ENCODE peak calls at places on chromosomes 6 and 20, in six cellular contexts. One of them, this sample, is unnamed.

GRCh38 chr6:126204598-126204997 is 135.3 kb upstream of the CENPW start:
- DNase-seq in heart left ventricle: no peak
- DNase-seq in transverse colon: no peak
- DNase-seq in esophagus muscularis mucosa: no peak
- DNase-seq in uterus: no peak
- DNase-seq in suprapubic skin: no peak
- DNase-seq in this sample: no peak

GRCh38 chr6:19851273-19852089 is 14.3 kb downstream of the ID4 start:
- DNase-seq in esophagus muscularis mucosa: no peak
- DNase-seq in transverse colon: peak; percentile 14
- DNase-seq in heart left ventricle: no peak
- DNase-seq in suprapubic skin: no peak
- DNase-seq in uterus: peak; percentile 28
- DNase-seq in this sample: peak; percentile 52

GRCh38 chr6:144578385-144579350 is 293.5 kb downstream of the UTRN start:
- DNase-seq in uterus: no peak
- DNase-seq in suprapubic skin: no peak
- DNase-seq in transverse colon: no peak
- DNase-seq in esophagus muscularis mucosa: no peak
- DNase-seq in heart left ventricle: no peak
- DNase-seq in this sample: no peak

GRCh38 chr6:154653853-154654252 is 79.4 kb upstream of the SCAF8 start:
- DNase-seq in suprapubic skin: no peak
- DNase-seq in transverse colon: no peak
- DNase-seq in heart left ventricle: peak; percentile 35
- DNase-seq in esophagus muscularis mucosa: no peak
- DNase-seq in uterus: peak; percentile 21
- DNase-seq in this sample: no peak

GRCh38 chr6:17300637-17301036 is 19.5 kb downstream of the RBM24 start:
- DNase-seq in uterus: no peak
- DNase-seq in heart left ventricle: no peak
- DNase-seq in transverse colon: no peak
- DNase-seq in esophagus muscularis mucosa: no peak
- DNase-seq in suprapubic skin: no peak
- DNase-seq in this sample: no peak

GRCh38 chr6:5214570-5215052 is 46.1 kb downstream of the LYRM4 start:
- DNase-seq in heart left ventricle: peak; percentile 58
- DNase-seq in suprapubic skin: no peak
- DNase-seq in esophagus muscularis mucosa: no peak
- DNase-seq in uterus: peak; percentile 21
- DNase-seq in transverse colon: peak; percentile 18
- DNase-seq in this sample: no peak

GRCh38 chr6:3202999-3203696 is 24.3 kb downstream of the TUBB2B start:
- DNase-seq in suprapubic skin: no peak
- DNase-seq in uterus: no peak
- DNase-seq in esophagus muscularis mucosa: no peak
- DNase-seq in transverse colon: no peak
- DNase-seq in heart left ventricle: no peak
- DNase-seq in this sample: no peak

GRCh38 chr20:51021067-51022025 is 1.6 kb downstream of the KCNG1 start:
- DNase-seq in heart left ventricle: no peak
- DNase-seq in suprapubic skin: no peak
- DNase-seq in esophagus muscularis mucosa: no peak
- DNase-seq in uterus: no peak
- DNase-seq in transverse colon: no peak
- DNase-seq in this sample: no peak

GRCh38 chr6:1773697-1774096 is 164.0 kb downstream of the FOXC1 start:
- DNase-seq in esophagus muscularis mucosa: no peak
- DNase-seq in heart left ventricle: no peak
- DNase-seq in uterus: no peak
- DNase-seq in suprapubic skin: no peak
- DNase-seq in transverse colon: no peak
- DNase-seq in this sample: no peak

GRCh38 chr6:166587631-166588413 is 1.3 kb upstream of the RAMACL start:
- DNase-seq in heart left ventricle: no peak
- DNase-seq in suprapubic skin: no peak
- DNase-seq in transverse colon: no peak
- DNase-seq in uterus: no peak
- DNase-seq in esophagus muscularis mucosa: no peak
- DNase-seq in this sample: peak; percentile 71

GRCh38 chr6:167407239-167408064 is 82.6 kb downstream of the TTLL2 start:
- DNase-seq in uterus: no peak
- DNase-seq in heart left ventricle: no peak
- DNase-seq in suprapubic skin: no peak
- DNase-seq in transverse colon: no peak
- DNase-seq in esophagus muscularis mucosa: peak; percentile 42
- DNase-seq in this sample: no peak

GRCh38 chr6:39953076-39953623 is 18.9 kb upstream of the MOCS1 start:
- DNase-seq in uterus: no peak
- DNase-seq in heart left ventricle: no peak
- DNase-seq in suprapubic skin: no peak
- DNase-seq in esophagus muscularis mucosa: peak; percentile 64
- DNase-seq in transverse colon: no peak
- DNase-seq in this sample: no peak

GRCh38 chr6:130385059-130385695 is 19.4 kb downstream of the TMEM200A start:
- DNase-seq in esophagus muscularis mucosa: no peak
- DNase-seq in heart left ventricle: no peak
- DNase-seq in transverse colon: no peak
- DNase-seq in suprapubic skin: no peak
- DNase-seq in uterus: no peak
- DNase-seq in this sample: no peak

GRCh38 chr6:40710626-40711354 is 123.6 kb upstream of the LRFN2 start:
- DNase-seq in heart left ventricle: no peak
- DNase-seq in esophagus muscularis mucosa: no peak
- DNase-seq in transverse colon: no peak
- DNase-seq in suprapubic skin: no peak
- DNase-seq in uterus: no peak
- DNase-seq in this sample: no peak

GRCh38 chr20:16580596-16580995 is 7.3 kb upstream of the KIF16B start:
- DNase-seq in uterus: no peak
- DNase-seq in heart left ventricle: no peak
- DNase-seq in transverse colon: peak; percentile 38
- DNase-seq in esophagus muscularis mucosa: peak; percentile 62
- DNase-seq in suprapubic skin: no peak
- DNase-seq in this sample: no peak

GRCh38 chr6:144033816-144034540 is 25.9 kb upstream of the PLAGL1 start:
- DNase-seq in esophagus muscularis mucosa: no peak
- DNase-seq in uterus: no peak
- DNase-seq in heart left ventricle: no peak
- DNase-seq in transverse colon: no peak
- DNase-seq in suprapubic skin: no peak
- DNase-seq in this sample: no peak

GRCh38 chr20:4155953-4156352 is 140.6 kb upstream of the RNF24 start:
- DNase-seq in uterus: no peak
- DNase-seq in heart left ventricle: no peak
- DNase-seq in transverse colon: no peak
- DNase-seq in suprapubic skin: no peak
- DNase-seq in esophagus muscularis mucosa: no peak
- DNase-seq in this sample: no peak

GRCh38 chr6:3226422-3227362 is 761 bp downstream of the TUBB2B start:
- DNase-seq in esophagus muscularis mucosa: no peak
- DNase-seq in transverse colon: no peak
- DNase-seq in uterus: peak; percentile 28
- DNase-seq in heart left ventricle: no peak
- DNase-seq in suprapubic skin: no peak
- DNase-seq in this sample: no peak

GRCh38 chr6:137218473-137218916 is 690 bp downstream of the IFNGR1 start:
- DNase-seq in suprapubic skin: peak; percentile 73
- DNase-seq in esophagus muscularis mucosa: peak; percentile 93
- DNase-seq in heart left ventricle: no peak
- DNase-seq in transverse colon: peak; percentile 52
- DNase-seq in uterus: no peak
- DNase-seq in this sample: no peak

GRCh38 chr20:56249244-56249955 is 868 bp downstream of the MC3R start:
- DNase-seq in esophagus muscularis mucosa: no peak
- DNase-seq in transverse colon: peak; percentile 30
- DNase-seq in suprapubic skin: no peak
- DNase-seq in heart left ventricle: no peak
- DNase-seq in uterus: no peak
- DNase-seq in this sample: no peak

GRCh38 chr20:57089701-57090144 is 176.7 kb downstream of the BMP7 start:
- DNase-seq in suprapubic skin: peak; percentile 82
- DNase-seq in uterus: peak; percentile 31
- DNase-seq in esophagus muscularis mucosa: no peak
- DNase-seq in heart left ventricle: peak; percentile 70
- DNase-seq in transverse colon: peak; percentile 74
- DNase-seq in this sample: peak; percentile 79

GRCh38 chr20:37520417-37520751 is 666 bp upstream of the NNAT start:
- DNase-seq in suprapubic skin: no peak
- DNase-seq in transverse colon: no peak
- DNase-seq in esophagus muscularis mucosa: no peak
- DNase-seq in uterus: no peak
- DNase-seq in heart left ventricle: no peak
- DNase-seq in this sample: no peak

GRCh38 chr6:142907544-142907943 is 37.4 kb downstream of the HIVEP2 start:
- DNase-seq in heart left ventricle: no peak
- DNase-seq in esophagus muscularis mucosa: no peak
- DNase-seq in uterus: no peak
- DNase-seq in transverse colon: no peak
- DNase-seq in suprapubic skin: no peak
- DNase-seq in this sample: no peak

GRCh38 chr6:16850332-16851022 is 89.2 kb upstream of the ATXN1 start:
- DNase-seq in uterus: no peak
- DNase-seq in transverse colon: no peak
- DNase-seq in esophagus muscularis mucosa: no peak
- DNase-seq in heart left ventricle: no peak
- DNase-seq in suprapubic skin: no peak
- DNase-seq in this sample: no peak

GRCh38 chr6:131831392-131831791 is 23.6 kb downstream of the ENPP1 start:
- DNase-seq in transverse colon: no peak
- DNase-seq in esophagus muscularis mucosa: no peak
- DNase-seq in uterus: no peak
- DNase-seq in heart left ventricle: no peak
- DNase-seq in suprapubic skin: no peak
- DNase-seq in this sample: no peak

GRCh38 chr6:139982652-139983051 is 608.2 kb upstream of the CITED2 start:
- DNase-seq in heart left ventricle: no peak
- DNase-seq in uterus: no peak
- DNase-seq in suprapubic skin: no peak
- DNase-seq in transverse colon: no peak
- DNase-seq in esophagus muscularis mucosa: no peak
- DNase-seq in this sample: no peak

GRCh38 chr20:45972500-45973183 is 639 bp upstream of the ZNF335 start:
- DNase-seq in heart left ventricle: no peak
- DNase-seq in suprapubic skin: peak; percentile 67
- DNase-seq in uterus: no peak
- DNase-seq in esophagus muscularis mucosa: no peak
- DNase-seq in transverse colon: peak; percentile 13
- DNase-seq in this sample: peak; percentile 47

GRCh38 chr20:45969712-45970634 is 2.0 kb downstream of the ZNF335 start:
- DNase-seq in heart left ventricle: no peak
- DNase-seq in transverse colon: peak; percentile 19
- DNase-seq in uterus: no peak
- DNase-seq in esophagus muscularis mucosa: no peak
- DNase-seq in suprapubic skin: peak; percentile 53
- DNase-seq in this sample: no peak

GRCh38 chr20:45971675-45972499 is at the start of gene ZNF335:
- DNase-seq in suprapubic skin: peak; percentile 96
- DNase-seq in uterus: peak; percentile 96
- DNase-seq in transverse colon: peak; percentile 95
- DNase-seq in esophagus muscularis mucosa: peak; percentile 98
- DNase-seq in heart left ventricle: peak; percentile 96
- DNase-seq in this sample: peak; percentile 96

GRCh38 chr20:45970646-45971424 is 1.2 kb downstream of the ZNF335 start:
- DNase-seq in heart left ventricle: no peak
- DNase-seq in uterus: no peak
- DNase-seq in esophagus muscularis mucosa: no peak
- DNase-seq in suprapubic skin: peak; percentile 81
- DNase-seq in transverse colon: peak; percentile 41
- DNase-seq in this sample: peak; percentile 46

GRCh38 chr20:45971425-45971674 is 653 bp downstream of the ZNF335 start:
- DNase-seq in transverse colon: no peak
- DNase-seq in uterus: no peak
- DNase-seq in heart left ventricle: no peak
- DNase-seq in esophagus muscularis mucosa: no peak
- DNase-seq in suprapubic skin: no peak
- DNase-seq in this sample: no peak
- TF ChIP-seq POLR2A in transverse colon: no peak
- TF ChIP-seq POLR2A in uterus: no peak
- TF ChIP-seq POLR2A in heart left ventricle: no peak
- TF ChIP-seq POLR2A in esophagus muscularis mucosa: no peak
- TF ChIP-seq POLR2A in suprapubic skin: no peak
- TF ChIP-seq POLR2A in this sample: no peak

GRCh38 chr20:9169409-9169808 is 100.5 kb downstream of the PLCB4 start:
- DNase-seq in uterus: no peak
- DNase-seq in suprapubic skin: no peak
- DNase-seq in transverse colon: no peak
- DNase-seq in heart left ventricle: no peak
- DNase-seq in esophagus muscularis mucosa: no peak
- DNase-seq in this sample: no peak
- H3K4me1 ChIP-seq in uterus: no peaks in the 10 kb centered on the region
- H3K4me1 ChIP-seq in suprapubic skin: no peaks in the 10 kb centered on the region
- H3K4me1 ChIP-seq in transverse colon: no peaks in the 10 kb centered on the region
- H3K4me1 ChIP-seq in heart left ventricle: peaks cover 11% of the 10 kb centered on the region
- H3K4me1 ChIP-seq in esophagus muscularis mucosa: peaks cover 16% of the 10 kb centered on the region
- H3K4me1 ChIP-seq in this sample: no peaks in the 10 kb centered on the region

DNA sequence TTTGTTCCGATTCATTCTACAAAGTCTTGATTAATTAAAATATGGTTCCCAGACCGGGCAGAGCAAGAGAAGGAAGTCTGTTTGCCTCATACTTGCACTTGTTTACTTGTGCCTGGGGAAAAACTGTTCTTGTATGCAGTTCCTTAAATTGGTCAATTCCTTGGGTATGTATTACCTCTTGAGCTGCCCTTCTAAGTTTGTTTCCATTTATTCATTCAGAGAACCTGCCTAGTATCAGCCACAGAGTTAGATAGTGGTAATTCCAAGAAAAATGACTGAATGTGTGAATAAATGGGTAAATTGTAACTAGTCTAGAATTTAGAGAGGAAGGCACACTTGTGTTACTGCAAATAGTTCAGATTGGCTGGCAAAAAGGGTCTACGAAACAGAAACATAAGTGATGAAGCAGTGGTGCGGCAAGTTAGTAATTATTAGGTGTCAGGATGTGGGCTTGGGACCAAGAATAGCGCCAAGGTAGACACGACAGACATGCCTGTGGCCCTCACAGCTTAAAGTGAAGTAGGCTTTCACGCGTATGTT is 525 bp upstream of the MAK start:
- DNase-seq in heart left ventricle: no peak
- DNase-seq in transverse colon: no peak
- DNase-seq in uterus: no peak
- DNase-seq in suprapubic skin: no peak
- DNase-seq in esophagus muscularis mucosa: no peak
- DNase-seq in this sample: no peak
- H3K4me3 ChIP-seq in heart left ventricle: peak overlapping the region; percentile 72
- H3K4me3 ChIP-seq in transverse colon: peak overlapping the region; percentile 66
- H3K4me3 ChIP-seq in uterus: peak overlapping the region; percentile 45
- H3K4me3 ChIP-seq in suprapubic skin: peak overlapping the region; percentile 63
- H3K4me3 ChIP-seq in esophagus muscularis mucosa: peak overlapping the region; percentile 66
- H3K4me3 ChIP-seq in this sample: peak overlapping the region; percentile 70

DNA sequence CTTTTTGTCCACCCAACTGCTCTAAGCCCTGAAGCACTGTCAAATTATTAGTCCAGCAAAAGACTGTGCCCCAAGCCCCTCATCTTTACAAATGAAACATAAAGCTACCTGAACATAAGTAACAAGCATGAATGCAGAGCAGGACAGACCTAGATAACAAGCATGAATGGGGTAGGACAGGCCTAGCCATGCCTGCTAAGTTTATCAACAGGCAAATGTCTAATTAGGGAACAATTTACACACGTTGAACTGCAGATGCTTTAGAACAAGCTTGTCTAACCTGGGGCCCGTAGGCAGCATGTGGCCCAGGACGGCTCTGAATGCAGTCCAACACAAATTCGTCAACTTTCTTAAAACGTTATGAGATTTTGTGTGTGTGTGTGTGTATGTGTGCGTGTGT is 13.6 kb downstream of the FBXO30 start:
- DNase-seq in suprapubic skin: no peak
- DNase-seq in esophagus muscularis mucosa: no peak
- DNase-seq in uterus: no peak
- DNase-seq in heart left ventricle: no peak
- DNase-seq in transverse colon: no peak
- DNase-seq in this sample: no peak
- TF ChIP-seq POLR2A in suprapubic skin: no peak
- TF ChIP-seq POLR2A in esophagus muscularis mucosa: no peak
- TF ChIP-seq POLR2A in uterus: no peak
- TF ChIP-seq POLR2A in heart left ventricle: no peak
- TF ChIP-seq POLR2A in transverse colon: no peak
- TF ChIP-seq POLR2A in this sample: no peak